ENCODE peak calls at places on chromosomes 4 and X, in eight cellular contexts. M, S, X, C, B, L, Y and K are unnamed samples.

GRCh38 chr4:140790765-140791164 is 34.6 kb upstream of the TBC1D9 start:
- DNase-seq in B (no peak), Y (peak; percentile 71), M (no peak), X (no peak), L (no peak), S (no peak), C (peak; percentile 70), K (no peak)

GRCh38 chrX:113384628-113385027 is 544.0 kb upstream of the AMOT start:
- DNase-seq in C (no peak), Y (peak; percentile 3), S (peak; percentile 3), M (peak; percentile 84), B (peak; percentile 26), X (no peak), L (no peak), K (no peak)

GRCh38 chr4:176350671-176351070 is 30.9 kb downstream of the SPCS3 start:
- DNase-seq in B (no peak), Y (no peak), C (no peak), L (no peak), M (no peak), X (no peak), S (no peak), K (no peak)

GRCh38 chrX:123803331-123803983 is 56.4 kb upstream of the XIAP start:
- DNase-seq in C (peak; percentile 43), M (peak; percentile 61), Y (peak; percentile 90), S (no peak), B (peak; percentile 94), X (peak; percentile 2), L (no peak), K (no peak)

GRCh38 chrX:2897311-2897689 is 31.8 kb downstream of the ARSD start:
- DNase-seq in X (no peak), B (no peak), C (no peak), L (no peak), M (no peak), S (no peak), Y (no peak), K (no peak)

GRCh38 chrX:130909469-130910136 is 6.6 kb upstream of the ENOX2 start:
- DNase-seq in B (no peak), Y (no peak), L (no peak), C (no peak), X (no peak), S (no peak), M (no peak), K (no peak)

GRCh38 chrX:129600981-129601424 is 53.8 kb downstream of the APLN start:
- DNase-seq in M (peak; percentile 17), X (no peak), S (peak; percentile 28), L (no peak), Y (peak; percentile 23), B (peak; percentile 35), C (no peak), K (no peak)

GRCh38 chr4:6308890-6309643 is 39.4 kb downstream of the WFS1 start:
- DNase-seq in B (peak; percentile 16), M (no peak), C (no peak), X (no peak), Y (no peak), L (no peak), S (peak; percentile 58), K (peak; percentile 70)

GRCh38 chr4:11739992-11740391 is 311.3 kb upstream of the HS3ST1 start:
- DNase-seq in B (no peak), S (no peak), X (no peak), C (no peak), L (no peak), M (no peak), Y (no peak), K (no peak)

GRCh38 chr4:40608628-40609027 is 21.0 kb downstream of the RBM47 start:
- DNase-seq in L (no peak), X (no peak), B (no peak), Y (no peak), S (no peak), M (peak; percentile 85), C (no peak), K (no peak)

GRCh38 chr4:86032476-86033022 is 327.3 kb downstream of the MAPK10 start:
- DNase-seq in Y (peak; percentile 98), X (no peak), L (no peak), S (no peak), B (peak; percentile 84), M (peak; percentile 67), C (peak; percentile 42), K (no peak)

GRCh38 chr4:7195546-7196282 is 3.4 kb downstream of the SORCS2 start:
- DNase-seq in S (no peak), X (no peak), B (no peak), Y (no peak), C (no peak), M (no peak), L (no peak), K (no peak)

GRCh38 chr4:27234306-27234899 is 373.8 kb downstream of the STIM2 start:
- DNase-seq in C (no peak), L (no peak), B (no peak), Y (no peak), X (no peak), M (no peak), S (no peak), K (no peak)

GRCh38 chrX:107537815-107538214 is 88.4 kb downstream of the FRMPD3 start:
- DNase-seq in B (peak; percentile 54), Y (peak; percentile 53), X (peak; percentile 6), C (no peak), S (no peak), M (peak; percentile 37), L (no peak), K (peak; percentile 41)

GRCh38 chrX:41119803-41120202 is 34.6 kb downstream of the USP9X start:
- DNase-seq in S (no peak), M (no peak), B (no peak), X (no peak), Y (no peak), C (no peak), L (no peak), K (no peak)

GRCh38 chr4:96073446-96073845 is 233.6 kb downstream of the PDHA2 start:
- DNase-seq in Y (no peak), B (no peak), L (no peak), M (no peak), X (no peak), C (no peak), S (no peak), K (no peak)

GRCh38 chr4:145939241-145939640 is 618 bp upstream of the ZNF827 start:
- DNase-seq in X (no peak), C (no peak), L (no peak), Y (no peak), B (peak; percentile 31), M (no peak), S (no peak), K (no peak)

GRCh38 chr4:22897520-22898108 is 204.9 kb downstream of the GBA3 start:
- DNase-seq in C (no peak), X (no peak), Y (peak; percentile 18), L (peak; percentile 29), B (peak; percentile 50), S (no peak), M (no peak), K (peak; percentile 38)

GRCh38 chrX:24341795-24342194 is 18.6 kb upstream of the SUPT20HL1 start:
- DNase-seq in S (no peak), X (no peak), M (peak; percentile 20), Y (peak; percentile 54), L (no peak), B (peak; percentile 67), C (no peak), K (no peak)

GRCh38 chr4:168877779-168878491 is 132.1 kb downstream of the CBR4 start:
- DNase-seq in X (no peak), M (no peak), C (no peak), Y (no peak), L (peak; percentile 33), S (no peak), B (peak; percentile 73), K (peak; percentile 82)

GRCh38 chr4:115323106-115323684 is 209.8 kb upstream of the NDST4 start:
- DNase-seq in L (no peak), B (no peak), M (no peak), C (no peak), Y (no peak), X (no peak), S (no peak), K (no peak)

GRCh38 chrX:40008841-40009461 is 88.8 kb downstream of the BCOR start:
- DNase-seq in Y (no peak), B (peak; percentile 18), X (peak; percentile 33), L (no peak), M (no peak), S (no peak), C (no peak), K (peak; percentile 93)

GRCh38 chr4:31592293-31592692 is 872.1 kb downstream of the PCDH7 start:
- DNase-seq in M (no peak), L (no peak), S (no peak), C (no peak), Y (peak; percentile 56), X (no peak), B (peak; percentile 4), K (no peak)